ENCODE peak calls at places on chromosomes 13 and 19, in eight cellular contexts. B, Q, J, X, D, O, R and C are unnamed samples.

GRCh38 chr13:111506621-111507020 is 186.2 kb downstream of the TEX29 start:
- DNase-seq in B (no peak), Q (no peak), J (no peak), X (no peak), D (no peak), O (no peak), R (no peak), C (no peak)

GRCh38 chr13:109782066-109782822 is 4.1 kb downstream of the IRS2 start:
- DNase-seq in B (no peak), Q (no peak), J (no peak), X (no peak), D (no peak), O (no peak), R (no peak), C (no peak)

GRCh38 chr13:110913322-110913721 is 1.5 kb downstream of the ANKRD10 start:
- DNase-seq in B (no peak), Q (no peak), J (peak), X (no peak), D (peak), O (no peak), R (no peak), C (no peak)

GRCh38 chr13:54934121-54934520 is 1905.5 kb downstream of the OLFM4 start:
- DNase-seq in B (no peak), Q (no peak), J (no peak), X (no peak), D (no peak), O (no peak), R (no peak), C (no peak)

GRCh38 chr13:81223784-81224501 is 883.0 kb upstream of the SPRY2 start:
- DNase-seq in B (no peak), Q (no peak), J (no peak), X (no peak), D (no peak), O (no peak), R (no peak), C (no peak)

GRCh38 chr19:40376286-40376862 is 13.6 kb downstream of the HIPK4 start:
- DNase-seq in B (no peak), Q (no peak), J (no peak), X (no peak), D (no peak), O (no peak), R (no peak), C (no peak)

GRCh38 chr19:32692727-32693061 is 1.1 kb downstream of the NUDT19 start:
- DNase-seq in B (no peak), Q (no peak), J (no peak), X (no peak), D (no peak), O (peak), R (no peak), C (no peak)

GRCh38 chr13:84430015-84430414 is 547.7 kb upstream of the SLITRK1 start:
- DNase-seq in B (no peak), Q (no peak), J (no peak), X (no peak), D (no peak), O (no peak), R (no peak), C (no peak)

GRCh38 chr13:104140557-104140956 is 1074.3 kb upstream of the SLC10A2 start:
- DNase-seq in B (no peak), Q (no peak), J (no peak), X (no peak), D (no peak), O (no peak), R (no peak), C (no peak)

GRCh38 chr13:79190932-79191331 is 215.1 kb downstream of the RBM26 start:
- DNase-seq in B (no peak), Q (no peak), J (no peak), X (no peak), D (peak), O (no peak), R (no peak), C (no peak)

GRCh38 chr13:99227331-99227900 is 26.8 kb downstream of the UBAC2 start:
- DNase-seq in B (no peak), Q (no peak), J (peak), X (no peak), D (no peak), O (no peak), R (no peak), C (no peak)

GRCh38 chr13:51192348-51192747 is 29.9 kb upstream of the FAM124A start:
- DNase-seq in B (no peak), Q (no peak), J (no peak), X (no peak), D (no peak), O (no peak), R (no peak), C (no peak)

DNA sequence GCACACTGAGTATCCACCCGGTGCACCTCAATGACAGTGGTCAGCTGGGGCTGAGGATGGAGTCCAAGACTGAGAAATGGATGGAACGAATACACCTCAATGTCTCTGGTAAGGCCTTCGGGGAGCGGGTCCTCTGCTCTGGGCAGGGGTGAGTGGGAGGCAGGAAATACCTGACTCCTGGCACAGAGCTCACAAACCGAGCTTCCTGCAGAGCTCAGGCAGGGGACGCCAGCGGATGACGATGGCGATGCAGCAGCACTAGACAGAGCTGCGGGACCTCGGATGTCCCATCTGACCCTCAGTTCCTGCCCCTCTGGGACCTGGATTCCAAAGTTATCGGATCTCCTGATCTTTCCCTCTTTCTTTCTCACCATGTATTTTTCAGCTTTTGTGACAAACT is 3.8 kb downstream of the CD22 start:
- DNase-seq in B (no peak), Q (no peak), J (no peak), X (no peak), D (peak), O (no peak), R (no peak), C (no peak)
- TF ChIP-seq CTCF in B (no peak), Q (no peak), J (no peak), X (no peak), D (peak), O (no peak), R (no peak), C (no peak)

GRCh38 chr13:112737329-112737728 is 47.5 kb downstream of the ATP11A start:
- DNase-seq in B (no peak), Q (no peak), J (no peak), X (no peak), D (no peak), O (no peak), R (no peak), C (no peak)

GRCh38 chr13:112733661-112734379 is 44.0 kb downstream of the ATP11A start:
- DNase-seq in B (no peak), Q (no peak), J (no peak), X (peak), D (no peak), O (no peak), R (no peak), C (no peak)

GRCh38 chr13:112734696-112735547 is 45.1 kb downstream of the ATP11A start:
- DNase-seq in B (no peak), Q (no peak), J (no peak), X (no peak), D (no peak), O (no peak), R (no peak), C (no peak)

GRCh38 chr13:112733112-112733511 is 43.3 kb downstream of the ATP11A start:
- DNase-seq in B (no peak), Q (no peak), J (peak), X (peak), D (no peak), O (no peak), R (no peak), C (no peak)

DNA sequence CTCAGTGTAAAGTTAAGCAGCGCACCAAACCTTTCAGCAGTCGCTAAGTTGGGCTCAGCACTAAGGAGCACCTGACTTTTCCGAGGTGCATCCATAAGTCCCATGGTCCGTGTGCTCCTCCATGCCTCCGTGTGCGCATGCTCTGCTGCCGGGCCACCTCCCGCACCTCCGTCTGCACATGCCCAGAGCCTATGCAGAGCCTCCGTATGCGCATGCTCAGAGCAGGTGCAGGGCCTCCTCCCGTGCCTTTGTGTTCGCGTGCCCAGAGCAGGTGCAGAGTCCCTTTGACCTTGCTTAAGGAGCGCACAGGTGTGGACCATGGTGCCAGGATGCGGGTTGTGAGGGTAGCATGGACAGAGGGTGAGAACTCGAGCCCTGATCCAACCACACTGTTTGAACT is 46.0 kb downstream of the ATP11A start:
- DNase-seq in B (no peak), Q (no peak), J (no peak), X (peak), D (no peak), O (no peak), R (no peak), C (no peak)
- TF ChIP-seq CTCF in B (no peak), Q (no peak), J (no peak), X (no peak), D (no peak), O (no peak), R (no peak), C (no peak)

GRCh38 chr19:45528744-45529453 is 21.6 kb downstream of the VASP start:
- DNase-seq in B (no peak), Q (no peak), J (peak), X (peak), D (no peak), O (peak), R (peak), C (peak)
- TF ChIP-seq CTCF in B (no peak), Q (no peak), J (peak), X (peak), D (no peak), O (no peak), R (no peak), C (no peak)

DNA sequence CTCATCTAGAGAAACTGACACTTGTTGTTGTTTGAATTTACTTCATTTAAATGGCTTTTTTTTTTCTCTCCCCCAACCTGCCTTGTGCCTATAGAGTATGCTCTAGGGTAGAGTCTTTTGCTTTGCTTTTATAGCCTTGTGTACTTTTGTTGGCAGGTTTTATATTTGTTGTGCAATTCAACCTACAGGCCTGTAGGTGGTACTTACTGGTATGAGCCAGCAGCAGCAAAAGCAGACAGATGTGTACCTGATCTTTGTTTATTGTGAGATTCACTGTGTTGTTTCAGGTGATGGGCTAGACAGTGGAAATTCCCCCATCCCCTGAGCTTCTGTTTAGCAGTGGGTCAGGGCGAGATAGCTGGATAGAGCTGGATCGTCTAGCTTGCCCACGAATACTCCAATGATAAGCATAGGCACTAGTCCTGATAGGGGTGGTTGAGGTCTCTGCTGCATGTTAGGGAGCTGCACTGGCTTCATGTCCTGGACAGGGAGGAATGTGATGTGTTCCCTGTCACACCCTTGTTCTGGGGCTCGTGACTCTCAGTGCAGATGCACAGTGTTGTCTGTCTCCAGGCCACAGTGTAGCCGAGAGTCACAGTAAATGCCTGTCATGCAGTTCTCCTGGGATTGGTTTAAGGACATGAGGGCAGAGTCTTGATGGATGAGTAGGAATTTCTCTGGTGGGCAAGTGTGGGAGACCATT is 21.3 kb downstream of the DNAJC3 start:
- DNase-seq in B (no peak), Q (no peak), J (no peak), X (no peak), D (peak), O (no peak), R (no peak), C (no peak)
- TF ChIP-seq CTCF in B (peak), Q (peak), J (no peak), X (peak), D (peak), O (no peak), R (no peak), C (peak)

GRCh38 chr19:58400916-58401824 is 5.7 kb downstream of the RNF225 start:
- DNase-seq in B (peak), Q (peak), J (peak), X (peak), D (peak), O (peak), R (peak), C (peak)
- TF ChIP-seq CTCF in B (no peak), Q (no peak), J (no peak), X (no peak), D (peak), O (no peak), R (no peak), C (no peak)

DNA sequence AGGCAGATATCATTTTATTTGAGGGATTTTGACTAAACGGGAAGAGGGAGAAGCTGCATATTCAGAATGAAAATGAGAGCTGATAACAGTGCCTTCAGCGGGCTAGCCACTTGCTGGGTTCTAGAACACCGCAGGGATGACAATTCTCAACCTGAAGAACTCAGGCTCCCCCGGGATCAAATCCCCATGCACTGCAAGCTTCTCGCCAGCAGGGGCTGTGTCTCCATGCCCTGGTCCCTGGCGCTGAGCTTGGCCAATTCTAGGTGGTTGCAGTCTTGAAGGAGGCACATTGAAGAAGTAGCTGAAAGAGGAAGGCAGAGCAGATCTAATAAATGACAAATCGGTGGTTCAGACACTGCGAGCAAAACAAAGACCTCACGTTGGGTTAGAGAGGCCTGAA is 128.7 kb downstream of the UQCRFS1 start:
- DNase-seq in B (no peak), Q (peak), J (no peak), X (peak), D (peak), O (peak), R (no peak), C (peak)
- TF ChIP-seq CTCF in B (peak), Q (peak), J (peak), X (peak), D (peak), O (peak), R (no peak), C (peak)

DNA sequence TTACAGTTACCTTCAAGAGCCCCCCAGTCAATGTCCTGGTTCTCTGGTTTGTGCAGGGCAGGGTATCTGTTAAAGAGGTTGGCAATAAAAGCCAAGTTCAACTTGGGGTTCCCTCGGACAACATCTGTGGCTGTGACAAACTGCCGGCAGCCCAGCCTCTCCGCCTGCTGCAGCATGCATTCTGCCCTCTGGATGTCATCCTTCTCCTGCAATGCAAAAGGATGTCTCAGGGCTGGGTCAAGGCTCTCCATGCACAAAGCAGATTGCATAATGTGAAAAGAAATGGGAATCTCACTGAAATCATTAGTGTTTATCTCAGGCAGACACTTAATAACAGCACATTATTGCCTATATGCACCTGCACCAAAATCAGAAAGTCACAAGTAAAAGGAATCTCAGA is 35.1 kb downstream of the LCP1 start:
- DNase-seq in B (peak), Q (peak), J (no peak), X (peak), D (no peak), O (peak), R (no peak), C (peak)
- TF ChIP-seq CTCF in B (peak), Q (peak), J (no peak), X (peak), D (no peak), O (peak), R (no peak), C (no peak)